ENCODE peak calls at places on chromosome 3, in five cellular contexts. J, O, A, W and H are unnamed samples.

GRCh38 chr3:57729339-57730039 is 26.6 kb upstream of the SLMAP start:
- DNase-seq in J (no peak), W (no peak), O (no peak), A (no peak), H (no peak)

GRCh38 chr3:112333002-112333385 is at the start of gene CD200:
- DNase-seq in W (peak), A (no peak), J (peak), O (peak), H (peak)

GRCh38 chr3:31448035-31448881 is 84.5 kb upstream of the STT3B start:
- DNase-seq in A (peak), W (no peak), J (no peak), O (peak), H (peak)

GRCh38 chr3:129399895-129400357 is 28.5 kb downstream of the EFCAB12 start:
- DNase-seq in W (peak), A (no peak), O (no peak), J (no peak), H (no peak)

GRCh38 chr3:158213461-158213860 is 103.6 kb downstream of the RSRC1 start:
- DNase-seq in W (no peak), O (no peak), A (no peak), J (no peak), H (peak)

GRCh38 chr3:117489663-117490079 is 780.1 kb downstream of the TUSC7 start:
- DNase-seq in J (no peak), W (no peak), O (no peak), A (no peak), H (no peak)

GRCh38 chr3:24853685-24854341 is 359.2 kb upstream of the THRB start:
- DNase-seq in J (no peak), O (no peak), A (no peak), W (no peak), H (peak)

GRCh38 chr3:59101091-59101738 is 51.4 kb upstream of the CFAP20DC start:
- DNase-seq in J (no peak), W (no peak), A (no peak), O (no peak), H (no peak)

GRCh38 chr3:169578381-169578780 is 85.1 kb downstream of the MECOM start:
- DNase-seq in A (no peak), W (no peak), J (no peak), O (no peak), H (peak)

GRCh38 chr3:127320529-127321121 is 32.8 kb upstream of the PRR20G start:
- DNase-seq in O (no peak), J (no peak), W (no peak), A (no peak), H (no peak)

GRCh38 chr3:38542401-38543298 is 46.5 kb downstream of the EXOG start:
- DNase-seq in W (no peak), A (no peak), O (no peak), J (no peak), H (no peak)

GRCh38 chr3:40189118-40189517 is 120.4 kb upstream of the EIF1B start:
- DNase-seq in O (no peak), W (no peak), J (no peak), A (no peak), H (no peak)

GRCh38 chr3:10524799-10525301 is 19.5 kb upstream of the ATP2B2 start:
- DNase-seq in O (no peak), J (no peak), A (no peak), W (no peak), H (no peak)

GRCh38 chr3:46640927-46641326 is 28.6 kb downstream of the FAM240A start:
- DNase-seq in A (no peak), W (no peak), J (no peak), O (no peak), H (no peak)

GRCh38 chr3:119240101-119240581 is 537 bp downstream of the B4GALT4 start:
- DNase-seq in A (peak), O (peak), W (no peak), J (no peak), H (no peak)

GRCh38 chr3:10189557-10190374 is 25.0 kb downstream of the IRAK2 start:
- DNase-seq in A (no peak), W (peak), J (no peak), O (no peak), H (peak)

GRCh38 chr3:11346416-11346815 is 74.2 kb downstream of the ATG7 start:
- DNase-seq in J (no peak), A (no peak), W (no peak), O (no peak), H (no peak)

GRCh38 chr3:48268381-48268935 is 27.6 kb downstream of the ZNF589 start:
- DNase-seq in O (peak), J (no peak), A (no peak), W (no peak), H (peak)

GRCh38 chr3:143433787-143434378 is 314.3 kb downstream of the CHST2 start:
- DNase-seq in W (no peak), A (peak), O (no peak), J (no peak), H (peak)

GRCh38 chr3:175346573-175347356 is 487.6 kb downstream of the NAALADL2 start:
- DNase-seq in A (no peak), J (no peak), O (no peak), W (no peak), H (peak)

GRCh38 chr3:39990532-39990931 is 181.1 kb downstream of the MYRIP start:
- DNase-seq in O (no peak), A (peak), J (no peak), W (peak), H (peak)

GRCh38 chr3:115819785-115820384 is 196.6 kb downstream of the GAP43 start:
- DNase-seq in J (no peak), W (peak), A (peak), O (peak), H (peak)

GRCh38 chr3:58793938-58794337 is 127.4 kb upstream of the FAM3D start:
- DNase-seq in O (no peak), A (no peak), J (no peak), W (no peak), H (peak)

GRCh38 chr3:59163953-59164352 is 114.1 kb upstream of the CFAP20DC start:
- DNase-seq in O (no peak), W (no peak), A (no peak), J (no peak), H (no peak)

GRCh38 chr3:13019243-13019701 is 54.0 kb downstream of the IQSEC1 start:
- DNase-seq in O (no peak), W (no peak), J (no peak), A (no peak), H (peak)

GRCh38 chr3:133457025-133457424 is 57.2 kb downstream of the BFSP2 start:
- DNase-seq in A (no peak), J (no peak), W (no peak), O (no peak), H (no peak)